ENCODE peak calls at places on chromosomes 3 and 15, in ten cellular contexts. One of them, this sample, is unnamed.

GRCh38 chr15:81386947-81387346 is 12.9 kb upstream of the TMC3 start:
- DNase-seq in NCI-H1694: no peak
- DNase-seq in NCI-H2081: no peak
- DNase-seq in kidney glomerular epithelial cell: no peak
- DNase-seq in fibroblast of lung: peak
- DNase-seq in T-helper 22 cell: no peak
- DNase-seq in stimulated activated CD4-positive, alpha-beta T cell treated with anti-CD3 and anti-CD28 coated beads, Interleukin-4, amount 100 ng/mL, for 24 hours: no peak
- DNase-seq in NCI-H524 treated with DMSO at 0.1 percent for 48 hours: no peak
- DNase-seq in HCEC 1CT: peak
- DNase-seq in M059J: no peak
- DNase-seq in this sample: no peak

GRCh38 chr3:19937459-19938362 is 3.7 kb upstream of the EFHB start:
- DNase-seq in fibroblast of lung: no peak
- DNase-seq in HCEC 1CT: no peak
- DNase-seq in stimulated activated CD4-positive, alpha-beta T cell treated with anti-CD3 and anti-CD28 coated beads, Interleukin-4, amount 100 ng/mL, for 24 hours: no peak
- DNase-seq in NCI-H524 treated with DMSO at 0.1 percent for 48 hours: no peak
- DNase-seq in T-helper 22 cell: no peak
- DNase-seq in NCI-H2081: no peak
- DNase-seq in NCI-H1694: no peak
- DNase-seq in kidney glomerular epithelial cell: peak
- DNase-seq in M059J: peak
- DNase-seq in this sample: no peak

GRCh38 chr3:169836058-169836941 is 23.6 kb upstream of the LRRC34 start:
- DNase-seq in HCEC 1CT: peak
- DNase-seq in kidney glomerular epithelial cell: peak
- DNase-seq in T-helper 22 cell: no peak
- DNase-seq in NCI-H524 treated with DMSO at 0.1 percent for 48 hours: no peak
- DNase-seq in stimulated activated CD4-positive, alpha-beta T cell treated with anti-CD3 and anti-CD28 coated beads, Interleukin-4, amount 100 ng/mL, for 24 hours: no peak
- DNase-seq in fibroblast of lung: peak
- DNase-seq in NCI-H1694: no peak
- DNase-seq in NCI-H2081: no peak
- DNase-seq in M059J: peak
- DNase-seq in this sample: no peak

GRCh38 chr15:75198560-75199346 is 2.9 kb upstream of the C15orf39 start:
- DNase-seq in NCI-H2081: peak
- DNase-seq in NCI-H524 treated with DMSO at 0.1 percent for 48 hours: no peak
- DNase-seq in HCEC 1CT: peak
- DNase-seq in fibroblast of lung: peak
- DNase-seq in T-helper 22 cell: no peak
- DNase-seq in kidney glomerular epithelial cell: peak
- DNase-seq in stimulated activated CD4-positive, alpha-beta T cell treated with anti-CD3 and anti-CD28 coated beads, Interleukin-4, amount 100 ng/mL, for 24 hours: peak
- DNase-seq in M059J: peak
- DNase-seq in NCI-H1694: peak
- DNase-seq in this sample: no peak

GRCh38 chr3:160126761-160127160 is 98.5 kb upstream of the C3orf80 start:
- DNase-seq in kidney glomerular epithelial cell: no peak
- DNase-seq in M059J: no peak
- DNase-seq in fibroblast of lung: no peak
- DNase-seq in HCEC 1CT: no peak
- DNase-seq in stimulated activated CD4-positive, alpha-beta T cell treated with anti-CD3 and anti-CD28 coated beads, Interleukin-4, amount 100 ng/mL, for 24 hours: no peak
- DNase-seq in NCI-H2081: no peak
- DNase-seq in T-helper 22 cell: no peak
- DNase-seq in NCI-H524 treated with DMSO at 0.1 percent for 48 hours: no peak
- DNase-seq in NCI-H1694: no peak
- DNase-seq in this sample: no peak

GRCh38 chr3:129122697-129123055 is 1.1 kb upstream of the RAB43 start:
- DNase-seq in M059J: peak
- DNase-seq in NCI-H1694: no peak
- DNase-seq in HCEC 1CT: peak
- DNase-seq in NCI-H2081: no peak
- DNase-seq in T-helper 22 cell: peak
- DNase-seq in kidney glomerular epithelial cell: no peak
- DNase-seq in fibroblast of lung: peak
- DNase-seq in stimulated activated CD4-positive, alpha-beta T cell treated with anti-CD3 and anti-CD28 coated beads, Interleukin-4, amount 100 ng/mL, for 24 hours: no peak
- DNase-seq in NCI-H524 treated with DMSO at 0.1 percent for 48 hours: no peak
- DNase-seq in this sample: no peak

GRCh38 chr15:74954515-74954914 is 2.1 kb downstream of the RPP25 start:
- DNase-seq in T-helper 22 cell: no peak
- DNase-seq in HCEC 1CT: no peak
- DNase-seq in kidney glomerular epithelial cell: peak
- DNase-seq in M059J: no peak
- DNase-seq in NCI-H524 treated with DMSO at 0.1 percent for 48 hours: no peak
- DNase-seq in NCI-H1694: no peak
- DNase-seq in NCI-H2081: no peak
- DNase-seq in fibroblast of lung: peak
- DNase-seq in stimulated activated CD4-positive, alpha-beta T cell treated with anti-CD3 and anti-CD28 coated beads, Interleukin-4, amount 100 ng/mL, for 24 hours: no peak
- DNase-seq in this sample: no peak

GRCh38 chr3:4493008-4493930 is at the start of gene ITPR1:
- DNase-seq in NCI-H2081: peak
- DNase-seq in kidney glomerular epithelial cell: peak
- DNase-seq in M059J: peak
- DNase-seq in NCI-H1694: peak
- DNase-seq in NCI-H524 treated with DMSO at 0.1 percent for 48 hours: peak
- DNase-seq in stimulated activated CD4-positive, alpha-beta T cell treated with anti-CD3 and anti-CD28 coated beads, Interleukin-4, amount 100 ng/mL, for 24 hours: peak
- DNase-seq in fibroblast of lung: peak
- DNase-seq in HCEC 1CT: peak
- DNase-seq in T-helper 22 cell: peak
- DNase-seq in this sample: peak

GRCh38 chr3:197352382-197352781 is 54.0 kb upstream of the DLG1 start:
- DNase-seq in NCI-H1694: no peak
- DNase-seq in T-helper 22 cell: no peak
- DNase-seq in HCEC 1CT: peak
- DNase-seq in fibroblast of lung: peak
- DNase-seq in stimulated activated CD4-positive, alpha-beta T cell treated with anti-CD3 and anti-CD28 coated beads, Interleukin-4, amount 100 ng/mL, for 24 hours: no peak
- DNase-seq in kidney glomerular epithelial cell: no peak
- DNase-seq in NCI-H2081: no peak
- DNase-seq in NCI-H524 treated with DMSO at 0.1 percent for 48 hours: no peak
- DNase-seq in M059J: peak
- DNase-seq in this sample: no peak

GRCh38 chr3:33171580-33171979 is 47.0 kb downstream of the SUSD5 start:
- DNase-seq in NCI-H2081: no peak
- DNase-seq in NCI-H524 treated with DMSO at 0.1 percent for 48 hours: no peak
- DNase-seq in M059J: no peak
- DNase-seq in T-helper 22 cell: no peak
- DNase-seq in stimulated activated CD4-positive, alpha-beta T cell treated with anti-CD3 and anti-CD28 coated beads, Interleukin-4, amount 100 ng/mL, for 24 hours: no peak
- DNase-seq in kidney glomerular epithelial cell: no peak
- DNase-seq in fibroblast of lung: no peak
- DNase-seq in NCI-H1694: no peak
- DNase-seq in HCEC 1CT: no peak
- DNase-seq in this sample: no peak

GRCh38 chr3:76652524-76652923 is 387.4 kb upstream of the ROBO2 start:
- DNase-seq in fibroblast of lung: no peak
- DNase-seq in NCI-H2081: no peak
- DNase-seq in NCI-H524 treated with DMSO at 0.1 percent for 48 hours: no peak
- DNase-seq in M059J: no peak
- DNase-seq in stimulated activated CD4-positive, alpha-beta T cell treated with anti-CD3 and anti-CD28 coated beads, Interleukin-4, amount 100 ng/mL, for 24 hours: no peak
- DNase-seq in kidney glomerular epithelial cell: no peak
- DNase-seq in NCI-H1694: no peak
- DNase-seq in T-helper 22 cell: no peak
- DNase-seq in HCEC 1CT: no peak
- DNase-seq in this sample: no peak

GRCh38 chr15:44243146-44243545 is 45.4 kb upstream of the GOLM2 start:
- DNase-seq in NCI-H1694: no peak
- DNase-seq in NCI-H524 treated with DMSO at 0.1 percent for 48 hours: no peak
- DNase-seq in stimulated activated CD4-positive, alpha-beta T cell treated with anti-CD3 and anti-CD28 coated beads, Interleukin-4, amount 100 ng/mL, for 24 hours: no peak
- DNase-seq in M059J: peak
- DNase-seq in kidney glomerular epithelial cell: no peak
- DNase-seq in HCEC 1CT: no peak
- DNase-seq in fibroblast of lung: no peak
- DNase-seq in NCI-H2081: no peak
- DNase-seq in T-helper 22 cell: no peak
- DNase-seq in this sample: no peak

GRCh38 chr15:49215768-49216739 is 46.0 kb downstream of the GALK2 start:
- DNase-seq in T-helper 22 cell: no peak
- DNase-seq in stimulated activated CD4-positive, alpha-beta T cell treated with anti-CD3 and anti-CD28 coated beads, Interleukin-4, amount 100 ng/mL, for 24 hours: no peak
- DNase-seq in HCEC 1CT: no peak
- DNase-seq in NCI-H2081: peak
- DNase-seq in M059J: peak
- DNase-seq in NCI-H524 treated with DMSO at 0.1 percent for 48 hours: no peak
- DNase-seq in fibroblast of lung: no peak
- DNase-seq in kidney glomerular epithelial cell: no peak
- DNase-seq in NCI-H1694: no peak
- DNase-seq in this sample: peak

GRCh38 chr3:2851356-2851755 is 258.8 kb downstream of the IL5RA start:
- DNase-seq in NCI-H524 treated with DMSO at 0.1 percent for 48 hours: no peak
- DNase-seq in NCI-H1694: no peak
- DNase-seq in M059J: no peak
- DNase-seq in HCEC 1CT: no peak
- DNase-seq in fibroblast of lung: no peak
- DNase-seq in NCI-H2081: no peak
- DNase-seq in stimulated activated CD4-positive, alpha-beta T cell treated with anti-CD3 and anti-CD28 coated beads, Interleukin-4, amount 100 ng/mL, for 24 hours: no peak
- DNase-seq in kidney glomerular epithelial cell: peak
- DNase-seq in T-helper 22 cell: no peak
- DNase-seq in this sample: no peak

GRCh38 chr3:146640361-146640760 is 35.2 kb upstream of the PLSCR5 start:
- DNase-seq in NCI-H1694: peak
- DNase-seq in M059J: no peak
- DNase-seq in kidney glomerular epithelial cell: no peak
- DNase-seq in fibroblast of lung: no peak
- DNase-seq in stimulated activated CD4-positive, alpha-beta T cell treated with anti-CD3 and anti-CD28 coated beads, Interleukin-4, amount 100 ng/mL, for 24 hours: no peak
- DNase-seq in T-helper 22 cell: no peak
- DNase-seq in NCI-H524 treated with DMSO at 0.1 percent for 48 hours: peak
- DNase-seq in NCI-H2081: no peak
- DNase-seq in HCEC 1CT: no peak
- DNase-seq in this sample: no peak

GRCh38 chr3:8996681-8997121 is 33.4 kb upstream of the RAD18 start:
- DNase-seq in NCI-H524 treated with DMSO at 0.1 percent for 48 hours: no peak
- DNase-seq in NCI-H1694: no peak
- DNase-seq in fibroblast of lung: peak
- DNase-seq in T-helper 22 cell: no peak
- DNase-seq in kidney glomerular epithelial cell: no peak
- DNase-seq in stimulated activated CD4-positive, alpha-beta T cell treated with anti-CD3 and anti-CD28 coated beads, Interleukin-4, amount 100 ng/mL, for 24 hours: no peak
- DNase-seq in NCI-H2081: no peak
- DNase-seq in HCEC 1CT: peak
- DNase-seq in M059J: no peak
- DNase-seq in this sample: no peak

GRCh38 chr3:38614651-38615352 is 34.7 kb downstream of the SCN5A start:
- DNase-seq in HCEC 1CT: no peak
- DNase-seq in T-helper 22 cell: no peak
- DNase-seq in stimulated activated CD4-positive, alpha-beta T cell treated with anti-CD3 and anti-CD28 coated beads, Interleukin-4, amount 100 ng/mL, for 24 hours: no peak
- DNase-seq in NCI-H1694: no peak
- DNase-seq in NCI-H524 treated with DMSO at 0.1 percent for 48 hours: no peak
- DNase-seq in fibroblast of lung: no peak
- DNase-seq in NCI-H2081: no peak
- DNase-seq in M059J: no peak
- DNase-seq in kidney glomerular epithelial cell: no peak
- DNase-seq in this sample: no peak

GRCh38 chr15:27220199-27220598 is 249.2 kb downstream of the GABRG3 start:
- DNase-seq in M059J: no peak
- DNase-seq in NCI-H524 treated with DMSO at 0.1 percent for 48 hours: no peak
- DNase-seq in NCI-H2081: no peak
- DNase-seq in HCEC 1CT: no peak
- DNase-seq in NCI-H1694: no peak
- DNase-seq in T-helper 22 cell: no peak
- DNase-seq in stimulated activated CD4-positive, alpha-beta T cell treated with anti-CD3 and anti-CD28 coated beads, Interleukin-4, amount 100 ng/mL, for 24 hours: no peak
- DNase-seq in fibroblast of lung: no peak
- DNase-seq in kidney glomerular epithelial cell: no peak
- DNase-seq in this sample: no peak

GRCh38 chr3:149480326-149481017 is 6.0 kb downstream of the TM4SF4 start:
- DNase-seq in NCI-H1694: no peak
- DNase-seq in NCI-H524 treated with DMSO at 0.1 percent for 48 hours: no peak
- DNase-seq in HCEC 1CT: peak
- DNase-seq in kidney glomerular epithelial cell: peak
- DNase-seq in T-helper 22 cell: no peak
- DNase-seq in NCI-H2081: peak
- DNase-seq in fibroblast of lung: peak
- DNase-seq in stimulated activated CD4-positive, alpha-beta T cell treated with anti-CD3 and anti-CD28 coated beads, Interleukin-4, amount 100 ng/mL, for 24 hours: peak
- DNase-seq in M059J: peak
- DNase-seq in this sample: peak

GRCh38 chr15:38050988-38051387 is 116.5 kb downstream of the TMCO5A start:
- DNase-seq in HCEC 1CT: no peak
- DNase-seq in NCI-H2081: no peak
- DNase-seq in M059J: no peak
- DNase-seq in stimulated activated CD4-positive, alpha-beta T cell treated with anti-CD3 and anti-CD28 coated beads, Interleukin-4, amount 100 ng/mL, for 24 hours: no peak
- DNase-seq in NCI-H1694: no peak
- DNase-seq in NCI-H524 treated with DMSO at 0.1 percent for 48 hours: no peak
- DNase-seq in kidney glomerular epithelial cell: no peak
- DNase-seq in fibroblast of lung: no peak
- DNase-seq in T-helper 22 cell: no peak
- DNase-seq in this sample: no peak

GRCh38 chr15:63473749-63473998 is 30.7 kb upstream of the USP3 start:
- DNase-seq in NCI-H2081: no peak
- DNase-seq in NCI-H1694: no peak
- DNase-seq in M059J: no peak
- DNase-seq in kidney glomerular epithelial cell: no peak
- DNase-seq in NCI-H524 treated with DMSO at 0.1 percent for 48 hours: no peak
- DNase-seq in fibroblast of lung: no peak
- DNase-seq in T-helper 22 cell: no peak
- DNase-seq in stimulated activated CD4-positive, alpha-beta T cell treated with anti-CD3 and anti-CD28 coated beads, Interleukin-4, amount 100 ng/mL, for 24 hours: no peak
- DNase-seq in HCEC 1CT: no peak
- DNase-seq in this sample: no peak

GRCh38 chr3:23546186-23546585 is 259.6 kb upstream of the UBE2E1 start:
- DNase-seq in fibroblast of lung: no peak
- DNase-seq in NCI-H2081: no peak
- DNase-seq in T-helper 22 cell: no peak
- DNase-seq in stimulated activated CD4-positive, alpha-beta T cell treated with anti-CD3 and anti-CD28 coated beads, Interleukin-4, amount 100 ng/mL, for 24 hours: no peak
- DNase-seq in NCI-H1694: no peak
- DNase-seq in HCEC 1CT: no peak
- DNase-seq in M059J: no peak
- DNase-seq in NCI-H524 treated with DMSO at 0.1 percent for 48 hours: no peak
- DNase-seq in kidney glomerular epithelial cell: no peak
- DNase-seq in this sample: peak

GRCh38 chr3:189262746-189263145 is 91.0 kb downstream of the TPRG1 start:
- DNase-seq in M059J: peak
- DNase-seq in stimulated activated CD4-positive, alpha-beta T cell treated with anti-CD3 and anti-CD28 coated beads, Interleukin-4, amount 100 ng/mL, for 24 hours: no peak
- DNase-seq in NCI-H524 treated with DMSO at 0.1 percent for 48 hours: peak
- DNase-seq in fibroblast of lung: no peak
- DNase-seq in NCI-H2081: no peak
- DNase-seq in kidney glomerular epithelial cell: no peak
- DNase-seq in NCI-H1694: no peak
- DNase-seq in T-helper 22 cell: no peak
- DNase-seq in HCEC 1CT: no peak
- DNase-seq in this sample: no peak

GRCh38 chr3:182668974-182669373 is 124.3 kb upstream of the ATP11B start:
- DNase-seq in fibroblast of lung: no peak
- DNase-seq in stimulated activated CD4-positive, alpha-beta T cell treated with anti-CD3 and anti-CD28 coated beads, Interleukin-4, amount 100 ng/mL, for 24 hours: no peak
- DNase-seq in HCEC 1CT: no peak
- DNase-seq in NCI-H524 treated with DMSO at 0.1 percent for 48 hours: no peak
- DNase-seq in kidney glomerular epithelial cell: no peak
- DNase-seq in NCI-H1694: no peak
- DNase-seq in M059J: no peak
- DNase-seq in NCI-H2081: no peak
- DNase-seq in T-helper 22 cell: no peak
- DNase-seq in this sample: no peak

GRCh38 chr15:67006089-67007065 is 59.0 kb upstream of the SMAD3 start:
- DNase-seq in kidney glomerular epithelial cell: no peak
- DNase-seq in HCEC 1CT: no peak
- DNase-seq in fibroblast of lung: no peak
- DNase-seq in stimulated activated CD4-positive, alpha-beta T cell treated with anti-CD3 and anti-CD28 coated beads, Interleukin-4, amount 100 ng/mL, for 24 hours: no peak
- DNase-seq in NCI-H524 treated with DMSO at 0.1 percent for 48 hours: no peak
- DNase-seq in NCI-H1694: no peak
- DNase-seq in T-helper 22 cell: no peak
- DNase-seq in NCI-H2081: no peak
- DNase-seq in M059J: no peak
- DNase-seq in this sample: no peak

GRCh38 chr3:127307431-127307830 is 19.6 kb upstream of the PRR20G start:
- DNase-seq in kidney glomerular epithelial cell: no peak
- DNase-seq in NCI-H2081: no peak
- DNase-seq in stimulated activated CD4-positive, alpha-beta T cell treated with anti-CD3 and anti-CD28 coated beads, Interleukin-4, amount 100 ng/mL, for 24 hours: no peak
- DNase-seq in HCEC 1CT: no peak
- DNase-seq in M059J: no peak
- DNase-seq in NCI-H524 treated with DMSO at 0.1 percent for 48 hours: no peak
- DNase-seq in NCI-H1694: no peak
- DNase-seq in T-helper 22 cell: no peak
- DNase-seq in fibroblast of lung: no peak
- DNase-seq in this sample: no peak

GRCh38 chr3:12286927-12287726 is 1.7 kb upstream of the PPARG start:
- DNase-seq in NCI-H524 treated with DMSO at 0.1 percent for 48 hours: no peak
- DNase-seq in fibroblast of lung: peak
- DNase-seq in NCI-H1694: no peak
- DNase-seq in NCI-H2081: no peak
- DNase-seq in HCEC 1CT: peak
- DNase-seq in kidney glomerular epithelial cell: no peak
- DNase-seq in stimulated activated CD4-positive, alpha-beta T cell treated with anti-CD3 and anti-CD28 coated beads, Interleukin-4, amount 100 ng/mL, for 24 hours: no peak
- DNase-seq in M059J: no peak
- DNase-seq in T-helper 22 cell: no peak
- DNase-seq in this sample: no peak

GRCh38 chr3:78969483-78969882 is 798.3 kb downstream of the ROBO1 start:
- DNase-seq in T-helper 22 cell: no peak
- DNase-seq in kidney glomerular epithelial cell: no peak
- DNase-seq in M059J: no peak
- DNase-seq in NCI-H2081: no peak
- DNase-seq in fibroblast of lung: peak
- DNase-seq in stimulated activated CD4-positive, alpha-beta T cell treated with anti-CD3 and anti-CD28 coated beads, Interleukin-4, amount 100 ng/mL, for 24 hours: no peak
- DNase-seq in NCI-H524 treated with DMSO at 0.1 percent for 48 hours: no peak
- DNase-seq in HCEC 1CT: peak
- DNase-seq in NCI-H1694: no peak
- DNase-seq in this sample: no peak

This sample was measured in kidney epithelial cell.